ENCODE peak calls at places on chromosomes 3 and 15, in six cellular contexts. F, W, M, U, L and I are unnamed samples.

GRCh38 chr3:141093397-141093796 is 42.2 kb downstream of the SPSB4 start:
- DNase-seq in U (no peak), F (peak; percentile 38), M (no peak), W (no peak), L (no peak), I (no peak)

GRCh38 chr15:59174846-59175831 is 31.5 kb upstream of the LDHAL6B start:
- DNase-seq in L (peak; percentile 74), W (peak; percentile 52), U (peak; percentile 76), M (peak; percentile 87), F (peak; percentile 82), I (no peak)

GRCh38 chr15:73851679-73852078 is 21.7 kb upstream of the TBC1D21 start:
- DNase-seq in L (peak; percentile 22), U (peak; percentile 91), F (peak; percentile 59), W (peak; percentile 31), M (peak; percentile 64), I (no peak)

GRCh38 chr15:64842099-64842940 is 605 bp downstream of the PLEKHO2 start:
- DNase-seq in W (no peak), F (peak; percentile 36), U (peak; percentile 42), L (no peak), M (peak; percentile 24), I (no peak)

GRCh38 chr3:109081746-109082510 is 36.0 kb downstream of the MORC1 start:
- DNase-seq in W (peak; percentile 14), M (peak; percentile 54), L (peak; percentile 48), U (peak; percentile 66), F (peak; percentile 49), I (no peak)

GRCh38 chr3:96266395-96267187 is 547.8 kb upstream of the EPHA6 start:
- DNase-seq in F (peak; percentile 67), W (no peak), U (no peak), M (no peak), L (no peak), I (no peak)

GRCh38 chr15:64197425-64197824 is 34.6 kb upstream of the PPIB start:
- DNase-seq in M (no peak), U (no peak), F (no peak), L (no peak), W (no peak), I (no peak)

GRCh38 chr3:49026536-49026935 is 2.7 kb downstream of the IMPDH2 start:
- DNase-seq in U (no peak), F (no peak), W (no peak), L (no peak), M (no peak), I (no peak)

GRCh38 chr3:48516571-48516970 is 12.6 kb upstream of the SHISA5 start:
- DNase-seq in M (no peak), F (no peak), U (no peak), L (no peak), W (no peak), I (no peak)

GRCh38 chr15:83404143-83404542 is 43.0 kb upstream of the SH3GL3 start:
- DNase-seq in M (no peak), L (no peak), U (no peak), F (no peak), W (no peak), I (no peak)

GRCh38 chr3:126130081-126130855 is 46.3 kb upstream of the SLC41A3 start:
- DNase-seq in U (no peak), M (no peak), W (no peak), F (no peak), L (no peak), I (peak; percentile 73)

GRCh38 chr3:101823525-101823924 is 25.8 kb upstream of the NFKBIZ start:
- DNase-seq in W (no peak), U (no peak), F (no peak), L (no peak), M (no peak), I (no peak)

GRCh38 chr3:25176999-25177398 is 251.1 kb upstream of the RARB start:
- DNase-seq in W (no peak), M (no peak), L (no peak), U (no peak), F (peak; percentile 3), I (no peak)

GRCh38 chr15:98647026-98647773 is 1.1 kb upstream of the IGF1R start:
- DNase-seq in L (peak; percentile 22), F (peak; percentile 66), U (peak; percentile 95), W (peak; percentile 86), M (peak; percentile 43), I (peak; percentile 92)

GRCh38 chr3:99023590-99024192 is 122.2 kb upstream of the DCBLD2 start:
- DNase-seq in L (peak; percentile 22), F (peak; percentile 38), M (peak; percentile 56), U (peak; percentile 38), W (peak; percentile 25), I (no peak)

GRCh38 chr3:102090646-102091045 is 241.3 kb downstream of the NFKBIZ start:
- DNase-seq in W (no peak), L (no peak), F (peak; percentile 60), M (peak; percentile 62), U (no peak), I (no peak)

GRCh38 chr3:141940204-141940776 is 63.8 kb downstream of the ATP1B3 start:
- DNase-seq in M (peak; percentile 68), L (peak; percentile 95), W (no peak), F (peak; percentile 80), U (peak; percentile 15), I (peak; percentile 82)

GRCh38 chr3:106703524-106703923 is 673.7 kb upstream of the CCDC54 start:
- DNase-seq in W (no peak), U (no peak), M (no peak), F (no peak), L (no peak), I (no peak)

GRCh38 chr15:29452881-29453731 is 183.5 kb upstream of the NSMCE3 start:
- DNase-seq in U (no peak), F (no peak), L (peak; percentile 29), M (no peak), W (no peak), I (no peak)

GRCh38 chr3:146646251-146646650 is 41.1 kb upstream of the PLSCR5 start:
- DNase-seq in U (no peak), M (no peak), L (no peak), W (no peak), F (no peak), I (no peak)

GRCh38 chr3:70358978-70359580 is 46.6 kb upstream of the MDFIC2 start:
- DNase-seq in F (peak; percentile 20), L (peak; percentile 0), U (peak; percentile 35), W (no peak), M (peak; percentile 40), I (no peak)

GRCh38 chr3:155088705-155089380 is 8.7 kb downstream of the MME start:
- DNase-seq in M (peak; percentile 78), W (no peak), L (no peak), F (no peak), U (no peak), I (no peak)

GRCh38 chr3:9404680-9405079 is 7.3 kb downstream of the SETD5 start:
- DNase-seq in W (no peak), M (no peak), U (peak; percentile 32), F (no peak), L (no peak), I (no peak)

GRCh38 chr15:99507732-99508571 is 57.8 kb upstream of the MEF2A start:
- DNase-seq in F (peak; percentile 86), U (no peak), L (no peak), W (no peak), M (no peak), I (no peak)

GRCh38 chr3:105456017-105456416 is 89.3 kb downstream of the ALCAM start:
- DNase-seq in U (no peak), W (no peak), L (no peak), F (no peak), M (no peak), I (no peak)

GRCh38 chr3:54731697-54732445 is 196.0 kb downstream of the LRTM1 start:
- DNase-seq in L (no peak), M (no peak), U (no peak), W (no peak), F (no peak), I (no peak)

GRCh38 chr3:137948400-137949072 is 61.4 kb upstream of the CLDN18 start:
- DNase-seq in F (no peak), U (no peak), L (no peak), M (no peak), W (no peak), I (no peak)

GRCh38 chr3:137944593-137944992 is 65.4 kb upstream of the CLDN18 start:
- DNase-seq in L (no peak), M (no peak), W (no peak), F (no peak), U (no peak), I (no peak)

GRCh38 chr3:137947120-137947519 is 62.8 kb upstream of the CLDN18 start:
- DNase-seq in U (no peak), F (no peak), M (no peak), W (no peak), L (no peak), I (no peak)

GRCh38 chr3:137946341-137946973 is 63.5 kb upstream of the CLDN18 start:
- DNase-seq in L (peak; percentile 71), M (peak; percentile 71), W (peak; percentile 71), F (peak; percentile 62), U (peak; percentile 89), I (peak; percentile 61)
- TF ChIP-seq CTCF in L (peak; percentile 64), M (peak; percentile 70), W (peak; percentile 63), F (peak; percentile 74), U (peak; percentile 90), I (peak; percentile 42)

DNA sequence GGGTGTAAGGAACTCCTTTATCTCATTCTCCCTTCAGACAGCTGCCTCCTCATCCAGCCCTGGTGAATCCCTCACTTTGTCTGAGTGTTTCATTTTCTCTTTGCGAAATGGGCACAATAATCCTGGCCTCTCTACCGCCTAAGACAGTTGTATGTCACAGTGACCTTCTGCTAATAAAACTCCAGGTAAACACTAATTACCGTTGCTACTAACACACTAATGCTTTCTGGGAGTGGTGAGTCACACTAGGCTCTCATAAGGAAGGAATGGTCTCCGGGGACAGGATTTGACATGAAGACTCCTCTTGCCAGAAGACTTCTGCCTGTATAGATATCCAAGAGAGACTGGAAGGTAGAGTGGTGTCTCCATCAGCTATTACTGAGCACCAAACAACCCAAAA is 71.7 kb upstream of the SNRK start:
- DNase-seq in F (no peak), W (no peak), U (no peak), L (peak; percentile 23), M (no peak), I (no peak)
- H3K9ac ChIP-seq in F (no peak overlapping the region), W (no peak overlapping the region), U (no peak overlapping the region), L (no peak overlapping the region), M (no peak overlapping the region), I (no peak overlapping the region)

GRCh38 chr3:38232701-38233100 is 32.9 kb upstream of the SLC22A13 start:
- DNase-seq in W (no peak), U (no peak), M (no peak), L (no peak), F (no peak), I (no peak)

GRCh38 chr3:38226273-38226672 is 39.3 kb upstream of the SLC22A13 start:
- DNase-seq in W (no peak), F (peak; percentile 53), L (no peak), U (no peak), M (peak; percentile 47), I (no peak)

GRCh38 chr3:38224357-38224756 is 41.3 kb upstream of the SLC22A13 start:
- DNase-seq in U (no peak), M (peak; percentile 25), F (no peak), L (no peak), W (no peak), I (no peak)

GRCh38 chr3:38229036-38229435 is 36.6 kb upstream of the SLC22A13 start:
- DNase-seq in L (no peak), F (no peak), M (no peak), W (no peak), U (no peak), I (no peak)

GRCh38 chr3:38227989-38228388 is 37.6 kb upstream of the SLC22A13 start:
- DNase-seq in W (no peak), F (peak; percentile 52), L (no peak), M (peak; percentile 63), U (no peak), I (no peak)
- TF ChIP-seq CTCF in W (no peak), F (no peak), L (no peak), M (no peak), U (no peak), I (no peak)

GRCh38 chr15:66189291-66189690 is 64.3 kb downstream of the MEGF11 start:
- DNase-seq in M (no peak), U (no peak), W (no peak), F (no peak), L (no peak), I (no peak)
- H3K9ac ChIP-seq in M (no peak overlapping the region), U (no peak overlapping the region), W (no peak overlapping the region), F (no peak overlapping the region), L (no peak overlapping the region), I (no peak overlapping the region)